ENCODE peak calls at places on chromosomes 11 and 22, in ten cellular contexts. U is stomach, F is transverse colon, S is suprapubic skin, T is sigmoid colon, M is H1, H is endothelial cell of umbilical vein, Q is spleen, Z is breast epithelium, J is HCT116. R is an unnamed sample. For H3K4me1, the result is how much of the 10 kb centered on the place peaks cover.

GRCh38 chr11:47616726-47617416 is 22.7 kb upstream of the C1QTNF4 start:
- DNase-seq in Z (no peak), H (peak), M (no peak), F (peak), T (peak), S (no peak), Q (no peak), J (peak), U (no peak), R (no peak)

GRCh38 chr11:134460881-134461280 is 48.8 kb upstream of the B3GAT1 start:
- DNase-seq in T (peak), M (no peak), J (no peak), Q (no peak), Z (no peak), U (no peak), F (no peak), H (no peak), S (no peak), R (no peak)

GRCh38 chr11:128021304-128022006 is 565.9 kb downstream of the ETS1 start:
- DNase-seq in U (no peak), Q (no peak), J (no peak), H (no peak), M (peak), F (no peak), T (no peak), S (no peak), Z (no peak), R (no peak)

GRCh38 chr11:134880788-134881187 is 468.7 kb upstream of the B3GAT1 start:
- DNase-seq in U (no peak), Q (no peak), Z (no peak), T (no peak), M (no peak), H (no peak), F (no peak), S (no peak), J (no peak), R (no peak)

GRCh38 chr11:16897460-16898061 is 116.7 kb downstream of the PLEKHA7 start:
- DNase-seq in J (no peak), Q (no peak), H (peak), M (peak), T (no peak), Z (no peak), F (no peak), U (no peak), S (no peak), R (no peak)

GRCh38 chr22:38871360-38872171 is 450 bp downstream of the CBX6 start:
- DNase-seq in F (no peak), T (peak), J (no peak), Z (no peak), H (no peak), M (no peak), Q (peak), U (peak), S (peak), R (peak)

GRCh38 chr11:1388763-1389102 is 1.0 kb upstream of the BRSK2 start:
- DNase-seq in J (no peak), Z (no peak), U (no peak), Q (no peak), F (no peak), M (no peak), H (no peak), T (no peak), S (no peak), R (no peak)

GRCh38 chr11:72813740-72814138 is 472 bp upstream of the ATG16L2 start:
- DNase-seq in T (peak), F (peak), H (no peak), U (peak), S (no peak), Q (peak), Z (peak), J (peak), M (no peak), R (peak)

GRCh38 chr11:117824571-117825537 is at the start of gene FXYD2:
- DNase-seq in M (no peak), T (peak), Q (peak), U (peak), Z (no peak), H (peak), F (peak), S (peak), J (no peak), R (no peak)

GRCh38 chr22:43418079-43418825 is 6.4 kb downstream of the MPPED1 start:
- DNase-seq in U (no peak), F (no peak), Q (no peak), Z (no peak), H (no peak), J (no peak), T (no peak), M (no peak), S (no peak), R (no peak)

GRCh38 chr11:48014917-48015316 is 34.6 kb downstream of the PTPRJ start:
- DNase-seq in M (no peak), Z (no peak), J (no peak), F (no peak), H (no peak), T (no peak), U (no peak), S (no peak), Q (no peak), R (no peak)

GRCh38 chr11:69393178-69393832 is 88.2 kb upstream of the LINC01488 start:
- DNase-seq in U (no peak), M (no peak), F (no peak), H (no peak), J (no peak), S (no peak), T (peak), Z (no peak), Q (peak), R (no peak)

GRCh38 chr22:44773082-44773481 is 20.7 kb downstream of the ARHGAP8 start:
- DNase-seq in S (no peak), Z (no peak), J (no peak), F (no peak), Q (no peak), H (no peak), U (no peak), T (no peak), M (no peak), R (no peak)

GRCh38 chr11:119169272-119169719 is 771 bp downstream of the NLRX1 start:
- DNase-seq in M (peak), S (no peak), Z (no peak), Q (peak), F (no peak), T (peak), J (peak), U (peak), H (peak), R (no peak)
- TF ChIP-seq POLR2A in M (no peak), S (no peak), Z (no peak), Q (no peak), F (no peak), T (no peak), J (no peak), U (no peak), H (no peak), R (no peak)

GRCh38 chr11:96313163-96313562 is 29.8 kb downstream of the MAML2 start:
- DNase-seq in S (no peak), H (no peak), Q (no peak), J (no peak), Z (no peak), T (no peak), U (no peak), M (no peak), F (no peak), R (no peak)

GRCh38 chr11:96310236-96310635 is 32.8 kb downstream of the MAML2 start:
- DNase-seq in J (no peak), S (no peak), H (no peak), Z (no peak), Q (no peak), M (no peak), U (no peak), F (no peak), T (no peak), R (no peak)

GRCh38 chr11:96309643-96310017 is 33.4 kb downstream of the MAML2 start:
- DNase-seq in T (no peak), F (no peak), U (no peak), Q (no peak), J (no peak), S (no peak), M (no peak), H (no peak), Z (no peak), R (no peak)

GRCh38 chr11:96309001-96309642 is 33.9 kb downstream of the MAML2 start:
- DNase-seq in S (no peak), M (no peak), H (peak), Z (no peak), Q (no peak), T (no peak), F (no peak), U (no peak), J (no peak), R (no peak)

GRCh38 chr11:96311120-96311568 is 31.9 kb downstream of the MAML2 start:
- DNase-seq in T (no peak), F (no peak), H (peak), S (no peak), U (no peak), M (no peak), Z (no peak), J (no peak), Q (no peak), R (no peak)
- H3K4me1 ChIP-seq in T (under half), F (under half), H (half or more), S (half or more), U (half or more), M (under half), Z (under half), J (half or more), Q (half or more), R (half or more)

DNA sequence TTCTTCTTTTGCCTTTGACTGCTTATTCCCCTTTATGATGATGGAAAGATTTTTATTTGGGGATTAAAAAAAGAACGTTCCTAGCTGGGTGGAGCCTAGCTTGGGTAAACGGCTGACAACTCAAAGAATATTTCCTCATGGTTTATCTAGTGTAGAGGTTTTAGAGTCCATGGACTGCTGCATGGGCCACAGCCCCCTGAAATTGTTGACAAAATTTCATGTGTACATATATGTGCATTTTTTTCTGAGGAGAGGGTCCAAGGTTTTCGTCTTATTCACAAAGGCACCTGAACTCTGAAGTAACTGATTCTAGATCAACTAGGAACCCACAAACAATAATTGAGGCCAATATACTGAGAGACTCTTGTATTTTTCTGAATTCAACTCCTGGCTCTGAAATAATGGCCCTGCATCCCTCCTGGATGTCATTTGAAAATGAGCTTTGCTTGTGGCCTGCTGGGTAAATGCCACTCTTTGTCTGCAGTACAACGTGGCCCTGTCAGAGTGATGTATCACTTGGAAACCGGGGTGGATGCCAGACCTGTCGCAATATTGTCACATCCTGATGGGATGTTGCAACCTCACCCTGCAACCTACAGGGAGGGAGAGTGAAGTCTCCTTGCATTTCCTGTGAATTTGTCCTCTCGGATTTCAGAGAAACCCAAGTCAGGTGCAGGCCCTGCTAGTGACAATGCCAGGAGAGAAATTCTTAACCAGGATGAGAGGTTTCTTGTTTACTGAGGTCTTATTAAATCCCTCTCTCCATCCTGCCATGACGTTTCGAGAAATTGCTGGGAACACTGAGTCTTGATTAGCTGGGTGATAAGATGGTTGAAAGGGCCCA is 33.8 kb downstream of the EHF start:
- DNase-seq in H (no peak), Z (peak), T (no peak), F (no peak), Q (no peak), S (peak), M (no peak), J (peak), U (peak), R (peak)
- TF ChIP-seq POLR2AphosphoS5 in H (no peak), Z (peak), T (no peak), F (peak), Q (no peak), S (no peak), M (no peak), J (peak), U (peak), R (no peak)

GRCh38 chr11:130000552-130001176 is 2.0 kb downstream of the PRDM10 start:
- DNase-seq in S (no peak), F (no peak), H (no peak), M (no peak), T (no peak), U (no peak), J (no peak), Q (no peak), Z (no peak), R (no peak)

GRCh38 chr11:129998107-129998506 is 4.5 kb downstream of the PRDM10 start:
- DNase-seq in M (no peak), Z (no peak), F (no peak), T (no peak), H (no peak), Q (no peak), S (no peak), J (no peak), U (no peak), R (no peak)

GRCh38 chr11:129998905-129999304 is 3.7 kb downstream of the PRDM10 start:
- DNase-seq in J (no peak), Q (no peak), S (no peak), F (no peak), Z (no peak), U (no peak), M (no peak), H (no peak), T (no peak), R (no peak)

GRCh38 chr11:129997513-129997912 is 5.1 kb downstream of the PRDM10 start:
- DNase-seq in F (no peak), M (no peak), S (no peak), Z (no peak), J (no peak), U (no peak), H (no peak), T (no peak), Q (no peak), R (no peak)

DNA sequence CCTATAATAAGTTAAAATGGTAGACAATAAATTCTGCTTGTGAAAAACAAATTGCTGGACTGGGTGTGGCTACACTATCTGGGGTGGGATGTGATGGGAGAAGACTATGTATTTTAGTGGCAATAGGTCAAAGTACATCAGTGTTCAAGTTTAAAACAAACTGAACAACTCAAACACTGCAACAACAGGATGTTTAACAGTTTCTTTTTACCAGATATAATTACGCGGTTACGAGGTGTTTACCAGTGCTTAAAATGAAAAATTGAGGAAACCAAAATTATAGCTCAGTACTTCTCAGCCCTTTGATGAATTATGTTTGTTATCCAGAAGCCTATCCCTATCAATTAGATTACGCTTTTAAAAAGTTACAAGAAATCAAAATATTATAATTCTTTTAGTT is 3.2 kb downstream of the PRDM10 start:
- DNase-seq in U (no peak), Z (no peak), J (no peak), F (no peak), S (no peak), Q (no peak), H (no peak), T (no peak), M (no peak), R (no peak)
- TF ChIP-seq POLR2A in U (no peak), Z (no peak), J (no peak), F (no peak), S (no peak), Q (no peak), H (no peak), T (no peak), M (no peak), R (no peak)